ENCODE peak calls at places on chromosomes 1 and 21, in seven cellular contexts. O, Z, W, P, K, Y and U are unnamed samples.
A peak's percentile ranks its signal among the peaks of the same experiment; 100 is the strongest.

GRCh38 chr1:228464487-228464983 is 22.6 kb upstream of the RNF187 start:
- DNase-seq in O (peak; percentile 94), W (peak; percentile 88), Z (peak; percentile 32), Y (peak; percentile 78), P (peak; percentile 92), K (no peak), U (no peak)

GRCh38 chr1:11770011-11770410 is 8.0 kb downstream of the C1orf167 start:
- DNase-seq in O (no peak), Z (no peak), K (no peak), W (no peak), Y (no peak), P (no peak), U (no peak)

GRCh38 chr1:9456833-9457232 is 82.4 kb upstream of the SLC25A33 start:
- DNase-seq in Y (no peak), W (no peak), P (no peak), Z (no peak), O (no peak), K (no peak), U (no peak)

GRCh38 chr1:21936366-21937031 is 611 bp downstream of the HSPG2 start:
- DNase-seq in Z (no peak), O (no peak), W (no peak), K (no peak), P (no peak), Y (no peak), U (no peak)

GRCh38 chr1:67190942-67191341 is 24.7 kb downstream of the IL23R start:
- DNase-seq in W (no peak), Z (no peak), P (no peak), Y (no peak), O (no peak), K (no peak), U (no peak)

GRCh38 chr1:209937996-209938959 is at the start of gene SYT14:
- DNase-seq in W (peak; percentile 67), Y (no peak), Z (no peak), K (no peak), P (peak; percentile 89), O (peak; percentile 76), U (no peak)

GRCh38 chr1:212463565-212464270 is 31.0 kb downstream of the NENF start:
- DNase-seq in Y (no peak), P (no peak), Z (no peak), W (no peak), K (no peak), O (no peak), U (no peak)

GRCh38 chr1:154351363-154352068 is 26.2 kb downstream of the ATP8B2 start:
- DNase-seq in P (no peak), O (peak; percentile 26), Y (no peak), K (no peak), Z (no peak), W (no peak), U (no peak)

GRCh38 chr1:107250169-107250568 is 109.3 kb downstream of the NTNG1 start:
- DNase-seq in O (no peak), K (no peak), Y (no peak), P (no peak), Z (no peak), W (no peak), U (no peak)

GRCh38 chr1:79197421-79197820 is 190.9 kb upstream of the ADGRL4 start:
- DNase-seq in K (no peak), O (no peak), Z (no peak), W (peak; percentile 44), P (peak; percentile 44), Y (no peak), U (no peak)

GRCh38 chr1:32335951-32336867 is at the start of gene MARCKSL1:
- DNase-seq in Z (peak; percentile 55), P (peak; percentile 57), O (peak; percentile 77), K (no peak), W (peak; percentile 76), Y (peak; percentile 88), U (peak; percentile 23)

GRCh38 chr1:101976161-101976560 is 20.6 kb downstream of the OLFM3 start:
- DNase-seq in W (no peak), Y (no peak), K (no peak), O (no peak), P (no peak), Z (no peak), U (no peak)

GRCh38 chr1:150186789-150187559 is 37.3 kb downstream of the PLEKHO1 start:
- DNase-seq in W (peak; percentile 72), Y (no peak), P (peak; percentile 72), Z (no peak), K (no peak), O (peak; percentile 14), U (peak; percentile 42)

GRCh38 chr1:17004466-17005364 is 7.0 kb downstream of the ATP13A2 start:
- DNase-seq in K (no peak), Z (no peak), O (no peak), Y (no peak), P (peak; percentile 42), W (no peak), U (no peak)

GRCh38 chr1:10387611-10388386 is 11.1 kb upstream of the PGD start:
- DNase-seq in Z (no peak), Y (no peak), W (peak; percentile 70), P (no peak), K (no peak), O (no peak), U (peak; percentile 47)

GRCh38 chr1:234725177-234726132 is 115.5 kb upstream of the IRF2BP2 start:
- DNase-seq in K (no peak), Y (peak; percentile 56), Z (no peak), W (no peak), P (no peak), O (peak; percentile 76), U (no peak)

GRCh38 chr1:29444081-29444715 is 207.9 kb downstream of the PTPRU start:
- DNase-seq in P (no peak), W (no peak), O (no peak), Z (no peak), Y (no peak), K (no peak), U (no peak)

GRCh38 chr1:5847013-5847654 is 145.1 kb downstream of the NPHP4 start:
- DNase-seq in W (peak; percentile 30), P (peak; percentile 26), Y (no peak), Z (no peak), K (no peak), O (no peak), U (no peak)

GRCh38 chr1:52603680-52604501 is 1.7 kb downstream of the GPX7 start:
- DNase-seq in Y (no peak), W (peak; percentile 58), Z (no peak), K (no peak), P (no peak), O (no peak), U (no peak)

GRCh38 chr21:42570841-42571387 is 57.3 kb downstream of the SLC37A1 start:
- DNase-seq in O (peak; percentile 86), P (no peak), Z (peak; percentile 16), Y (no peak), K (no peak), W (no peak), U (no peak)

GRCh38 chr1:92291372-92291999 is 7.3 kb downstream of the GLMN start:
- DNase-seq in K (no peak), W (peak; percentile 67), P (peak; percentile 53), O (peak; percentile 43), Z (no peak), Y (no peak), U (peak; percentile 19)

GRCh38 chr1:160726498-160727391 is 12.3 kb upstream of the SLAMF7 start:
- DNase-seq in Y (peak; percentile 54), Z (no peak), K (peak; percentile 74), O (peak; percentile 26), W (peak; percentile 63), P (peak; percentile 77), U (peak; percentile 16)

GRCh38 chr1:52237430-52237829 is 95.5 kb downstream of the ZFYVE9 start:
- DNase-seq in Y (no peak), O (no peak), Z (no peak), K (no peak), P (peak; percentile 25), W (peak; percentile 79), U (peak; percentile 65)

GRCh38 chr21:32494946-32495703 is 82.6 kb downstream of the EVA1C start:
- DNase-seq in W (peak; percentile 93), P (no peak), Z (no peak), Y (no peak), O (no peak), K (no peak), U (no peak)

GRCh38 chr1:231421616-231421970 is 494 bp downstream of the EGLN1 start:
- DNase-seq in P (peak; percentile 60), K (no peak), Z (no peak), W (peak; percentile 63), O (peak; percentile 57), Y (peak; percentile 20), U (no peak)

GRCh38 chr1:4062041-4062440 is 162.0 kb upstream of the C1orf174 start:
- DNase-seq in Y (no peak), P (no peak), W (no peak), Z (no peak), O (no peak), K (no peak), U (no peak)

GRCh38 chr1:5660141-5660935 is 331.9 kb downstream of the NPHP4 start:
- DNase-seq in P (no peak), O (no peak), Z (no peak), W (no peak), Y (no peak), K (no peak), U (no peak)

GRCh38 chr1:202154766-202155477 is 5.5 kb downstream of the PTPN7 start:
- DNase-seq in O (peak; percentile 63), Z (no peak), K (peak; percentile 79), W (peak; percentile 54), P (peak; percentile 57), Y (peak; percentile 45), U (no peak)

GRCh38 chr1:206979379-206980043 is 9.3 kb upstream of the FCAMR start:
- DNase-seq in Z (no peak), O (peak; percentile 1), Y (no peak), P (peak; percentile 59), K (peak; percentile 20), W (peak; percentile 35), U (peak; percentile 47)

GRCh38 chr1:157994704-157995540 is 1.5 kb downstream of the KIRREL1 start:
- DNase-seq in Z (no peak), K (no peak), P (peak; percentile 38), W (peak; percentile 57), Y (no peak), O (no peak), U (no peak)

GRCh38 chr1:218750216-218750970 is 405.3 kb downstream of the TGFB2 start:
- DNase-seq in Z (no peak), W (no peak), K (no peak), P (no peak), Y (no peak), O (no peak), U (no peak)

GRCh38 chr1:165631403-165632151 is 543 bp downstream of the MGST3 start:
- DNase-seq in Y (peak; percentile 34), W (peak; percentile 93), P (peak; percentile 91), O (no peak), K (no peak), Z (no peak), U (peak; percentile 77)

GRCh38 chr1:27149084-27149483 is 5.8 kb downstream of the SLC9A1 start:
- DNase-seq in Z (no peak), O (no peak), Y (no peak), W (no peak), P (no peak), K (no peak), U (no peak)

GRCh38 chr1:41282679-41283317 is 40.7 kb upstream of the SCMH1 start:
- DNase-seq in K (no peak), Y (peak; percentile 16), P (peak; percentile 23), Z (no peak), W (peak; percentile 47), O (no peak), U (no peak)